ENCODE peak calls at places on chromosomes 5 and 9, in six cellular contexts. H, U, Z, D, E and J are unnamed samples.
A peak's percentile ranks its signal among the peaks of the same experiment; 100 is the strongest.

GRCh38 chr5:110351451-110351850 is 375.0 kb downstream of the TMEM232 start:
- DNase-seq in H (no peak), U (no peak), Z (no peak), D (no peak), E (no peak), J (no peak)

GRCh38 chr5:179362355-179362754 is 17.1 kb upstream of the ADAMTS2 start:
- DNase-seq in H (no peak), U (no peak), Z (no peak), D (no peak), E (no peak), J (no peak)

GRCh38 chr9:135971106-135971766 is 10.1 kb upstream of the UBAC1 start:
- DNase-seq in H (no peak), U (no peak), Z (no peak), D (no peak), E (no peak), J (no peak)

GRCh38 chr9:77575785-77576184 is 72.3 kb downstream of the GNA14 start:
- DNase-seq in H (peak; percentile 12), U (no peak), Z (no peak), D (no peak), E (peak; percentile 9), J (peak; percentile 5)

GRCh38 chr9:126326228-126327015 is at the start of gene MVB12B:
- DNase-seq in H (peak; percentile 73), U (peak; percentile 78), Z (no peak), D (peak; percentile 80), E (no peak), J (peak; percentile 44)

GRCh38 chr5:145637396-145637795 is 197.7 kb downstream of the PRELID2 start:
- DNase-seq in H (no peak), U (no peak), Z (no peak), D (no peak), E (no peak), J (no peak)

GRCh38 chr9:81431662-81432061 is 257.7 kb downstream of the TLE1 start:
- DNase-seq in H (peak; percentile 34), U (no peak), Z (no peak), D (no peak), E (no peak), J (no peak)

GRCh38 chr9:31776471-31776870 is 608.0 kb upstream of the ACO1 start:
- DNase-seq in H (no peak), U (no peak), Z (peak; percentile 65), D (no peak), E (no peak), J (no peak)

GRCh38 chr9:79256691-79257213 is 315.0 kb upstream of the TLE4 start:
- DNase-seq in H (peak; percentile 34), U (no peak), Z (peak; percentile 59), D (no peak), E (peak; percentile 89), J (no peak)

GRCh38 chr5:125083932-125084331 is 337.5 kb upstream of the ZNF608 start:
- DNase-seq in H (no peak), U (no peak), Z (no peak), D (no peak), E (no peak), J (no peak)

GRCh38 chr9:134061019-134061687 is 6.7 kb downstream of the BRD3 start:
- DNase-seq in H (no peak), U (no peak), Z (no peak), D (no peak), E (no peak), J (no peak)

GRCh38 chr5:3103241-3103855 is 351.9 kb upstream of the IRX2 start:
- DNase-seq in H (no peak), U (no peak), Z (no peak), D (no peak), E (no peak), J (no peak)

GRCh38 chr9:135482015-135482754 is 2.6 kb downstream of the PPP1R26 start:
- DNase-seq in H (no peak), U (no peak), Z (no peak), D (no peak), E (no peak), J (no peak)

GRCh38 chr5:74595143-74595915 is 45.2 kb downstream of the ENC1 start:
- DNase-seq in H (no peak), U (no peak), Z (no peak), D (no peak), E (no peak), J (peak; percentile 66)

GRCh38 chr5:39164529-39165402 is 54.6 kb downstream of the FYB1 start:
- DNase-seq in H (peak; percentile 15), U (no peak), Z (no peak), D (no peak), E (no peak), J (peak; percentile 12)

GRCh38 chr5:90000351-90000750 is 409.2 kb downstream of the CETN3 start:
- DNase-seq in H (peak; percentile 12), U (no peak), Z (no peak), D (no peak), E (no peak), J (no peak)

GRCh38 chr9:16386579-16387077 is 483.8 kb downstream of the BNC2 start:
- DNase-seq in H (no peak), U (no peak), Z (no peak), D (no peak), E (no peak), J (no peak)

GRCh38 chr9:79688363-79688762 is 116.6 kb downstream of the TLE4 start:
- DNase-seq in H (no peak), U (no peak), Z (no peak), D (no peak), E (no peak), J (no peak)

GRCh38 chr5:137461636-137462596 is 37.2 kb downstream of the SPOCK1 start:
- DNase-seq in H (no peak), U (no peak), Z (no peak), D (no peak), E (no peak), J (no peak)

GRCh38 chr5:150780816-150781221 is 2.3 kb downstream of the SMIM3 start:
- DNase-seq in H (no peak), U (no peak), Z (no peak), D (no peak), E (no peak), J (no peak)

GRCh38 chr9:134209731-134210311 is 45.5 kb upstream of the RNU6ATAC start:
- DNase-seq in H (no peak), U (peak; percentile 32), Z (no peak), D (no peak), E (no peak), J (no peak)

GRCh38 chr9:77066388-77066787 is 46.9 kb downstream of the FOXB2 start:
- DNase-seq in H (no peak), U (no peak), Z (no peak), D (no peak), E (no peak), J (no peak)

GRCh38 chr5:763998-764781 is 20.3 kb downstream of the ZDHHC11B start:
- DNase-seq in H (no peak), U (no peak), Z (no peak), D (no peak), E (no peak), J (no peak)

GRCh38 chr9:136615631-136616306 is 46.9 kb upstream of the EGFL7 start:
- DNase-seq in H (no peak), U (no peak), Z (no peak), D (no peak), E (no peak), J (no peak)

GRCh38 chr5:172886974-172887491 is 53.0 kb downstream of the ERGIC1 start:
- DNase-seq in H (no peak), U (peak; percentile 84), Z (no peak), D (no peak), E (no peak), J (no peak)

GRCh38 chr5:45042283-45042682 is 233.5 kb downstream of the MRPS30 start:
- DNase-seq in H (no peak), U (no peak), Z (no peak), D (no peak), E (no peak), J (no peak)

GRCh38 chr5:39446231-39446630 is 21.5 kb upstream of the DAB2 start:
- DNase-seq in H (no peak), U (no peak), Z (no peak), D (no peak), E (no peak), J (no peak)

GRCh38 chr5:177357459-177358332 is at the start of gene RGS14:
- DNase-seq in H (peak; percentile 92), U (peak; percentile 54), Z (peak; percentile 47), D (peak; percentile 77), E (peak; percentile 94), J (no peak)

GRCh38 chr9:3292311-3292710 is 233.5 kb downstream of the RFX3 start:
- DNase-seq in H (no peak), U (no peak), Z (no peak), D (no peak), E (no peak), J (no peak)

GRCh38 chr5:9661316-9662015 is 31.3 kb upstream of the TAS2R1 start:
- DNase-seq in H (no peak), U (no peak), Z (no peak), D (no peak), E (no peak), J (no peak)

GRCh38 chr9:118222375-118222774 is 518.2 kb downstream of the TLR4 start:
- DNase-seq in H (peak; percentile 56), U (no peak), Z (no peak), D (no peak), E (peak; percentile 8), J (no peak)

GRCh38 chr5:89128097-89128496 is 245.1 kb upstream of the MEF2C start:
- DNase-seq in H (peak; percentile 13), U (no peak), Z (no peak), D (no peak), E (no peak), J (no peak)

GRCh38 chr9:136940526-136941230 is 3.9 kb downstream of the FBXW5 start:
- DNase-seq in H (no peak), U (peak; percentile 55), Z (no peak), D (no peak), E (no peak), J (no peak)

GRCh38 chr9:93096131-93096802 is at the start of gene CARD19:
- DNase-seq in H (peak; percentile 55), U (peak; percentile 85), Z (no peak), D (no peak), E (peak; percentile 55), J (peak; percentile 61)

GRCh38 chr5:15897609-15898008 is 282.0 kb downstream of the MARCHF11 start:
- DNase-seq in H (no peak), U (no peak), Z (no peak), D (no peak), E (no peak), J (no peak)

GRCh38 chr5:103464801-103465484 is 97.6 kb downstream of the NUDT12 start:
- DNase-seq in H (no peak), U (no peak), Z (no peak), D (no peak), E (no peak), J (no peak)

GRCh38 chr9:121700165-121700830 is 48.9 kb downstream of the DAB2IP start:
- DNase-seq in H (peak; percentile 89), U (peak; percentile 90), Z (peak; percentile 59), D (peak; percentile 51), E (no peak), J (peak; percentile 77)

GRCh38 chr5:80915716-80916115 is 44.4 kb upstream of the RASGRF2 start:
- DNase-seq in H (no peak), U (no peak), Z (no peak), D (no peak), E (no peak), J (no peak)

GRCh38 chr5:4994994-4995393 is 145.1 kb upstream of the ADAMTS16 start:
- DNase-seq in H (no peak), U (no peak), Z (no peak), D (no peak), E (peak; percentile 45), J (no peak)